ENCODE peak calls at places on chromosomes 7 and 10, in five cellular contexts. U, B, R, J and A are unnamed samples.

GRCh38 chr7:30817060-30817770 is 46.0 kb downstream of the MINDY4 start:
- DNase-seq in U (no peak), B (no peak), R (no peak), J (no peak), A (no peak)

GRCh38 chr7:137930616-137931015 is 71.3 kb downstream of the CREB3L2 start:
- DNase-seq in U (peak), B (no peak), R (no peak), J (no peak), A (no peak)

GRCh38 chr7:41203542-41203941 is 499.3 kb downstream of the INHBA start:
- DNase-seq in U (no peak), B (no peak), R (no peak), J (no peak), A (no peak)

GRCh38 chr10:22851865-22852239 is 76.0 kb upstream of the ARMC3 start:
- DNase-seq in U (no peak), B (no peak), R (no peak), J (no peak), A (no peak)

GRCh38 chr7:21616796-21617436 is 74.1 kb downstream of the DNAH11 start:
- DNase-seq in U (peak), B (no peak), R (no peak), J (no peak), A (no peak)

GRCh38 chr10:116646502-116646901 is 25.7 kb downstream of the PNLIPRP2 start:
- DNase-seq in U (no peak), B (no peak), R (no peak), J (no peak), A (no peak)

GRCh38 chr7:156560075-156560474 is 80.5 kb upstream of the RNF32 start:
- DNase-seq in U (no peak), B (peak), R (no peak), J (no peak), A (no peak)

GRCh38 chr10:127919418-127920191 is 12.7 kb downstream of the PTPRE start:
- DNase-seq in U (no peak), B (no peak), R (no peak), J (no peak), A (no peak)

GRCh38 chr10:43343126-43343525 is 28.3 kb upstream of the FXYD4 start:
- DNase-seq in U (no peak), B (no peak), R (no peak), J (no peak), A (no peak)

GRCh38 chr7:155002411-155003214 is at the start of gene PAXIP1:
- DNase-seq in U (no peak), B (peak), R (peak), J (no peak), A (peak)

GRCh38 chr7:85030893-85031292 is 156.0 kb downstream of the SEMA3D start:
- DNase-seq in U (peak), B (peak), R (no peak), J (no peak), A (peak)

GRCh38 chr7:5296015-5296621 is 13.4 kb downstream of the SLC29A4 start:
- DNase-seq in U (no peak), B (no peak), R (no peak), J (peak), A (no peak)

GRCh38 chr10:11304906-11305585 is 287.4 kb downstream of the CELF2 start:
- DNase-seq in U (no peak), B (no peak), R (no peak), J (no peak), A (no peak)

GRCh38 chr7:2000801-2001321 is 231.9 kb downstream of the MAD1L1 start:
- DNase-seq in U (no peak), B (no peak), R (no peak), J (no peak), A (no peak)

GRCh38 chr7:155001756-155002410 is 1.0 kb downstream of the PAXIP1 start:
- DNase-seq in U (no peak), B (peak), R (no peak), J (no peak), A (no peak)

GRCh38 chr10:661891-662605 is 27.4 kb downstream of the DIP2C start:
- DNase-seq in U (no peak), B (peak), R (no peak), J (no peak), A (no peak)

GRCh38 chr7:138449580-138449979 is 10.5 kb upstream of the TRIM24 start:
- DNase-seq in U (no peak), B (no peak), R (peak), J (peak), A (no peak)

GRCh38 chr10:93760490-93760889 is 2.8 kb downstream of the LGI1 start:
- DNase-seq in U (no peak), B (no peak), R (no peak), J (no peak), A (no peak)